ENCODE peak calls at places on chromosomes 5 and 9, in nine cellular contexts. O is stimulated activated CD4-positive, alpha-beta T cell treated with anti-CD3 and anti-CD28 coated beads, TNF-alpha, amount 100 ng/mL, for 1 hour; M is HS-5; P is OCI-M1; E is GM03348; C is hypothalamus; Q is caudate nucleus; U is activated naive CD4-positive, alpha-beta T cell; N is H7. I is an unnamed sample.

GRCh38 chr5:123835421-123835820 is 323.4 kb downstream of the CSNK1G3 start:
- DNase-seq in P (no peak), Q (no peak), O (no peak), E (no peak), M (no peak), N (no peak), U (no peak), C (no peak), I (no peak)

GRCh38 chr9:70113403-70114022 is 69.9 kb downstream of the MAMDC2 start:
- DNase-seq in E (peak), C (peak), O (no peak), Q (peak), P (peak), M (no peak), U (no peak), N (peak), I (peak)

GRCh38 chr5:74027732-74028338 is 401.8 kb downstream of the ARHGEF28 start:
- DNase-seq in M (no peak), Q (no peak), C (no peak), E (no peak), P (no peak), U (no peak), O (no peak), N (no peak), I (no peak)

GRCh38 chr9:127500399-127500798 is 49.1 kb downstream of the LRSAM1 start:
- DNase-seq in O (no peak), Q (no peak), U (no peak), C (no peak), N (no peak), E (no peak), M (no peak), P (no peak), I (no peak)

GRCh38 chr5:102663771-102664530 is 91.2 kb upstream of the PAM start:
- DNase-seq in M (no peak), O (no peak), P (no peak), N (no peak), E (peak), U (no peak), Q (no peak), C (no peak), I (no peak)

GRCh38 chr5:117801583-117801982 is 1186.8 kb downstream of the DTWD2 start:
- DNase-seq in N (no peak), M (no peak), O (no peak), Q (no peak), P (no peak), E (no peak), U (no peak), C (no peak), I (no peak)

GRCh38 chr5:168712280-168712924 is 133.2 kb upstream of the PANK3 start:
- DNase-seq in Q (no peak), E (peak), M (peak), U (no peak), O (no peak), C (no peak), P (no peak), N (no peak), I (no peak)

GRCh38 chr5:103860327-103860726 is 297.7 kb upstream of the NUDT12 start:
- DNase-seq in M (no peak), N (no peak), U (no peak), P (no peak), Q (no peak), C (no peak), O (no peak), E (no peak), I (no peak)

GRCh38 chr5:6585168-6585567 is 47.7 kb downstream of the NSUN2 start:
- DNase-seq in C (no peak), M (no peak), Q (no peak), E (no peak), P (no peak), U (no peak), N (no peak), O (no peak), I (no peak)

GRCh38 chr9:38333047-38333446 is 59.5 kb upstream of the ALDH1B1 start:
- DNase-seq in C (no peak), U (no peak), N (no peak), P (no peak), O (no peak), E (no peak), M (no peak), Q (no peak), I (no peak)

GRCh38 chr9:1320667-1321195 is 270.6 kb downstream of the DMRT2 start:
- DNase-seq in C (no peak), P (no peak), U (no peak), N (no peak), M (no peak), Q (no peak), E (no peak), O (no peak), I (no peak)

GRCh38 chr5:179912386-179912785 is 4.7 kb upstream of the TBC1D9B start:
- DNase-seq in C (no peak), Q (no peak), M (no peak), P (no peak), N (no peak), U (no peak), E (no peak), O (no peak), I (no peak)

GRCh38 chr5:124519396-124519795 is 227.0 kb downstream of the ZNF608 start:
- DNase-seq in Q (no peak), C (no peak), O (no peak), M (peak), P (no peak), N (no peak), E (peak), U (no peak), I (no peak)

GRCh38 chr5:85182344-85182743 is 797.7 kb upstream of the EDIL3 start:
- DNase-seq in E (no peak), N (no peak), O (no peak), Q (no peak), P (no peak), C (no peak), M (no peak), U (no peak), I (no peak)

GRCh38 chr9:136596630-136597031 is 50.8 kb upstream of the NOTCH1 start:
- DNase-seq in O (no peak), M (no peak), E (no peak), Q (peak), U (no peak), N (no peak), C (peak), P (no peak), I (no peak)

GRCh38 chr9:131333771-131334567 is 44.4 kb downstream of the PLPP7 start:
- DNase-seq in P (no peak), N (peak), M (no peak), E (no peak), C (no peak), U (no peak), Q (no peak), O (no peak), I (no peak)